ENCODE peak calls at places on chromosome 22, in ten cellular contexts. X is adipocyte; A is thoracic aorta; I is transverse colon; T is mesenchymal stem cell; Q is pancreas; K is upper lobe of right lung; B is keratinocyte; N is CD8-positive, alpha-beta memory T cell; E is ovary. V is an unnamed sample.
A peak's percentile ranks its signal among the peaks of the same experiment; 100 is the strongest.

GRCh38 chr22:17366830-17367229 is 2.4 kb upstream of the CECR2 start:
- DNase-seq in E (peak; percentile 41), T (no peak), K (no peak), B (no peak), Q (no peak), I (peak; percentile 17), A (no peak), N (peak; percentile 14), X (no peak), V (peak; percentile 21)

GRCh38 chr22:45961679-45962430 is 15.1 kb downstream of the WNT7B start:
- DNase-seq in K (no peak), B (no peak), Q (no peak), N (no peak), A (no peak), T (no peak), X (no peak), E (no peak), I (no peak), V (no peak)

GRCh38 chr22:26362471-26362870 is 66.6 kb upstream of the ASPHD2 start:
- DNase-seq in Q (no peak), T (no peak), X (no peak), K (no peak), B (no peak), A (no peak), E (no peak), N (no peak), I (no peak), V (peak; percentile 91)

GRCh38 chr22:17897864-17898263 is 123.6 kb upstream of the BID start:
- DNase-seq in B (no peak), A (no peak), E (no peak), K (no peak), N (no peak), T (no peak), Q (no peak), X (no peak), I (no peak), V (no peak)

GRCh38 chr22:38080847-38081635 is 2.9 kb downstream of the SLC16A8 start:
- DNase-seq in N (no peak), T (peak; percentile 39), Q (peak; percentile 78), A (no peak), E (no peak), I (peak; percentile 22), X (peak; percentile 43), K (no peak), B (no peak), V (no peak)

GRCh38 chr22:28373841-28374240 is 305.8 kb downstream of the TTC28 start:
- DNase-seq in X (peak; percentile 46), Q (no peak), A (no peak), B (no peak), K (no peak), E (no peak), I (no peak), T (peak; percentile 48), N (no peak), V (no peak)

GRCh38 chr22:41939981-41940852 is 6.7 kb downstream of the CENPM start:
- DNase-seq in T (peak; percentile 29), I (peak; percentile 94), X (no peak), A (no peak), K (no peak), E (no peak), N (peak; percentile 92), Q (no peak), B (no peak), V (no peak)

GRCh38 chr22:39514373-39514973 is 5.9 kb upstream of the ATF4 start:
- DNase-seq in K (no peak), N (peak; percentile 42), E (peak; percentile 55), I (peak; percentile 57), A (no peak), Q (peak; percentile 82), T (no peak), B (no peak), X (peak; percentile 79), V (no peak)

GRCh38 chr22:29224121-29224858 is 18.6 kb downstream of the EMID1 start:
- DNase-seq in K (peak; percentile 76), X (no peak), Q (no peak), T (no peak), B (no peak), I (peak; percentile 33), A (no peak), N (no peak), E (no peak), V (no peak)

GRCh38 chr22:45678961-45679912 is 7.6 kb downstream of the ATXN10 start:
- DNase-seq in A (no peak), T (peak; percentile 34), N (no peak), X (peak; percentile 52), I (no peak), B (no peak), E (no peak), K (no peak), Q (no peak), V (peak; percentile 72)

GRCh38 chr22:28826921-28827320 is 26.6 kb upstream of the XBP1 start:
- DNase-seq in B (no peak), T (no peak), Q (no peak), E (no peak), K (no peak), N (no peak), A (no peak), X (no peak), I (no peak), V (no peak)

GRCh38 chr22:27437570-27437969 is 364.0 kb downstream of the MN1 start:
- DNase-seq in T (no peak), E (no peak), A (no peak), K (no peak), X (no peak), B (no peak), I (no peak), Q (no peak), N (no peak), V (no peak)

GRCh38 chr22:33030923-33031525 is 27.2 kb downstream of the SYN3 start:
- DNase-seq in Q (no peak), E (no peak), K (no peak), A (no peak), N (no peak), T (no peak), I (no peak), X (no peak), B (no peak), V (peak; percentile 61)

GRCh38 chr22:31151872-31152271 is 8.1 kb upstream of the RNF185 start:
- DNase-seq in A (no peak), I (no peak), B (no peak), Q (no peak), N (no peak), K (no peak), E (no peak), T (no peak), X (no peak), V (no peak)

GRCh38 chr22:31153357-31153756 is 6.6 kb upstream of the RNF185 start:
- DNase-seq in K (peak; percentile 6), Q (no peak), B (no peak), X (no peak), N (no peak), E (no peak), A (no peak), I (no peak), T (no peak), V (no peak)

GRCh38 chr22:31150615-31151014 is 9.4 kb upstream of the RNF185 start:
- DNase-seq in X (no peak), I (no peak), E (no peak), A (no peak), N (no peak), Q (no peak), K (no peak), T (no peak), B (no peak), V (no peak)

GRCh38 chr22:31154975-31155374 is 5.0 kb upstream of the RNF185 start:
- DNase-seq in K (no peak), X (no peak), Q (no peak), T (no peak), B (no peak), N (no peak), A (no peak), I (no peak), E (no peak), V (no peak)

GRCh38 chr22:31155425-31155824 is 4.6 kb upstream of the RNF185 start:
- DNase-seq in K (no peak), Q (no peak), A (no peak), I (no peak), B (no peak), E (no peak), T (peak; percentile 54), X (peak; percentile 46), N (no peak), V (no peak)
- H3K27me3 ChIP-seq in K (no peaks in the 10 kb centered on the region), Q (no peaks in the 10 kb centered on the region), A (no peaks in the 10 kb centered on the region), I (no peaks in the 10 kb centered on the region), B (no peaks in the 10 kb centered on the region), E (no peaks in the 10 kb centered on the region), T (no peaks in the 10 kb centered on the region), X (no peaks in the 10 kb centered on the region), N (no peaks in the 10 kb centered on the region), V (no peaks in the 10 kb centered on the region)

GRCh38 chr22:50000587-50001387 is 11.8 kb downstream of the IL17REL start:
- DNase-seq in A (no peak), I (no peak), Q (peak; percentile 54), E (no peak), N (no peak), K (peak; percentile 62), X (no peak), B (no peak), T (no peak), V (no peak)

GRCh38 chr22:49999901-50000586 is 12.5 kb downstream of the IL17REL start:
- DNase-seq in T (peak; percentile 8), A (no peak), I (no peak), B (no peak), K (peak; percentile 62), Q (peak; percentile 54), N (no peak), X (no peak), E (peak; percentile 25), V (no peak)

GRCh38 chr22:50001388-50002231 is 11.0 kb downstream of the IL17REL start:
- DNase-seq in B (no peak), T (no peak), A (no peak), Q (peak; percentile 49), I (no peak), N (no peak), K (peak; percentile 54), X (no peak), E (no peak), V (no peak)

GRCh38 chr22:50004923-50005322 is 7.6 kb downstream of the IL17REL start:
- DNase-seq in Q (no peak), B (no peak), K (no peak), T (no peak), N (no peak), E (no peak), X (no peak), I (no peak), A (no peak), V (no peak)

GRCh38 chr22:50002791-50003190 is 9.8 kb downstream of the IL17REL start:
- DNase-seq in B (no peak), A (no peak), Q (no peak), K (peak; percentile 37), E (no peak), T (peak; percentile 18), N (no peak), X (no peak), I (peak; percentile 7), V (no peak)
- H3K4me3 ChIP-seq in B (no peak overlapping the region), A (no peak overlapping the region), Q (no peak overlapping the region), K (no peak overlapping the region), E (no peak overlapping the region), T (no peak overlapping the region), N (no peak overlapping the region), X (no peak overlapping the region), I (no peak overlapping the region), V (no peak overlapping the region)

GRCh38 chr22:49215840-49216239 is 611.8 kb downstream of the BRD1 start:
- DNase-seq in K (peak; percentile 7), I (no peak), A (no peak), N (no peak), X (no peak), T (no peak), Q (peak; percentile 6), E (no peak), B (no peak), V (no peak)
- H3K36me3 ChIP-seq in K (no peaks in the 10 kb centered on the region), I (no peaks in the 10 kb centered on the region), A (no peaks in the 10 kb centered on the region), N (no peaks in the 10 kb centered on the region), X (no peaks in the 10 kb centered on the region), T (no peaks in the 10 kb centered on the region), Q (no peaks in the 10 kb centered on the region), E (no peaks in the 10 kb centered on the region), B (no peaks in the 10 kb centered on the region), V (no peaks in the 10 kb centered on the region)

GRCh38 chr22:47841166-47841565 is 1078.7 kb downstream of the TBC1D22A start:
- DNase-seq in Q (no peak), N (no peak), I (no peak), X (no peak), T (no peak), K (no peak), A (no peak), E (no peak), B (no peak), V (no peak)
- H3K27me3 ChIP-seq in Q (no peaks in the 10 kb centered on the region), N (no peaks in the 10 kb centered on the region), I (peaks cover 14% of the 10 kb centered on the region), X (peaks cover 13% of the 10 kb centered on the region), T (no peaks in the 10 kb centered on the region), K (peaks cover 19% of the 10 kb centered on the region), A (no peaks in the 10 kb centered on the region), E (no peaks in the 10 kb centered on the region), B (no peaks in the 10 kb centered on the region), V (no peaks in the 10 kb centered on the region)